ENCODE peak calls at places on chromosomes 7 and 10, in four cellular contexts. F is stimulated activated naive B cell treated with anti-CD40 and anti-IgM and Interleukin-4, amounts not matched to agents 10 μg/mL and 1 μg/mL and 100 μg/mL, for 72 hours; J is Calu3; L is psoas muscle. K is an unnamed sample.

GRCh38 chr10:101258179-101258885 is 29.1 kb upstream of the LBX1 start:
- DNase-seq in L (no peak), F (no peak), J (no peak), K (peak; percentile 12)

GRCh38 chr10:101453791-101454718 is 100.1 kb downstream of the BTRC start:
- DNase-seq in F (no peak), J (no peak), L (no peak), K (no peak)

GRCh38 chr7:98251251-98251843 is 685 bp downstream of the TECPR1 start:
- DNase-seq in L (peak; percentile 52), J (no peak), F (no peak), K (no peak)

GRCh38 chr7:44050121-44050914 is 5.8 kb downstream of the DBNL start:
- DNase-seq in F (no peak), L (no peak), J (no peak), K (no peak)

GRCh38 chr7:46145412-46145811 is 224.3 kb upstream of the IGFBP3 start:
- DNase-seq in J (peak; percentile 60), F (no peak), L (no peak), K (peak; percentile 91)

GRCh38 chr10:63487990-63488389 is 22.2 kb upstream of the JMJD1C start:
- DNase-seq in L (no peak), J (no peak), F (no peak), K (no peak)

GRCh38 chr10:28248092-28248491 is 54.8 kb downstream of the MPP7 start:
- DNase-seq in F (no peak), L (no peak), J (no peak), K (no peak)

GRCh38 chr7:30968747-30969603 is 5.2 kb downstream of the GHRHR start:
- DNase-seq in F (no peak), L (no peak), J (no peak), K (no peak)

GRCh38 chr10:131033166-131034085 is 278.1 kb downstream of the TCERG1L start:
- DNase-seq in J (no peak), F (no peak), L (no peak), K (no peak)

K was measured in Caki2.